ENCODE peak calls at places on chromosomes 12 and 14, in five cellular contexts. D, N, O, Q and Y are unnamed samples.

GRCh38 chr12:127487031-127487430 is 779.9 kb upstream of the TMEM132C start:
- DNase-seq in D (no peak), N (no peak), O (no peak), Q (no peak), Y (no peak)

GRCh38 chr14:54440037-54440436 is 1.1 kb downstream of the CNIH1 start:
- DNase-seq in D (no peak), N (peak; percentile 59), O (no peak), Q (no peak), Y (no peak)

GRCh38 chr12:76919388-76920181 is 40.8 kb upstream of the CSRP2 start:
- DNase-seq in D (no peak), N (no peak), O (peak; percentile 50), Q (no peak), Y (no peak)

GRCh38 chr12:130989391-130989790 is 35.7 kb downstream of the ADGRD1 start:
- DNase-seq in D (no peak), N (no peak), O (no peak), Q (no peak), Y (no peak)

GRCh38 chr12:67331123-67331522 is 62.0 kb downstream of the CAND1 start:
- DNase-seq in D (no peak), N (no peak), O (no peak), Q (no peak), Y (no peak)

GRCh38 chr14:32129124-32129523 is 52.0 kb downstream of the ARHGAP5 start:
- DNase-seq in D (no peak), N (no peak), O (no peak), Q (no peak), Y (peak; percentile 60)

GRCh38 chr14:31492759-31493498 is 5.1 kb upstream of the GPR33 start:
- DNase-seq in D (no peak), N (no peak), O (no peak), Q (no peak), Y (no peak)

GRCh38 chr12:85448548-85449139 is 168.6 kb downstream of the ALX1 start:
- DNase-seq in D (no peak), N (peak; percentile 17), O (peak; percentile 4), Q (no peak), Y (no peak)

GRCh38 chr14:103825103-103825502 is 22.3 kb downstream of the PPP1R13B start:
- DNase-seq in D (no peak), N (no peak), O (no peak), Q (no peak), Y (no peak)